ENCODE peak calls at places on chromosomes 16 and 17, in ten cellular contexts. V, L, E, G, O, J, N, B, P and M are unnamed samples.

GRCh38 chr17:42247734-42248133 is 28.5 kb downstream of the STAT5B start:
- DNase-seq in V (no peak), P (no peak), L (peak; percentile 86), J (peak; percentile 74), O (no peak), G (no peak), N (peak; percentile 74), E (peak; percentile 67), B (no peak), M (peak; percentile 86)

GRCh38 chr16:74700206-74701040 is at the start of gene MLKL:
- DNase-seq in O (no peak), V (no peak), B (no peak), J (peak; percentile 71), L (peak; percentile 74), G (peak; percentile 79), N (peak; percentile 59), P (no peak), E (peak; percentile 25), M (peak; percentile 45)

GRCh38 chr17:33233855-33234228 is 59.3 kb downstream of the ASIC2 start:
- DNase-seq in O (no peak), N (no peak), V (no peak), B (no peak), E (no peak), G (no peak), J (no peak), L (peak; percentile 16), P (no peak), M (peak; percentile 13)

GRCh38 chr16:84754353-84754856 is 54.6 kb downstream of the USP10 start:
- DNase-seq in N (peak; percentile 75), J (peak; percentile 85), P (peak; percentile 28), V (peak; percentile 43), G (no peak), B (no peak), O (no peak), E (peak; percentile 92), L (peak; percentile 85), M (peak; percentile 88)

GRCh38 chr17:19747829-19748806 is at the start of gene ALDH3A1:
- DNase-seq in L (peak; percentile 24), O (no peak), B (no peak), J (no peak), P (no peak), V (no peak), G (no peak), N (peak; percentile 92), E (no peak), M (peak; percentile 69)

GRCh38 chr16:73713301-73713700 is 583.3 kb upstream of the PSMD7 start:
- DNase-seq in P (no peak), G (no peak), O (no peak), N (no peak), J (no peak), E (no peak), B (peak; percentile 48), L (no peak), V (no peak), M (no peak)

GRCh38 chr16:70597135-70597534 is 49.2 kb upstream of the IL34 start:
- DNase-seq in J (no peak), N (no peak), O (no peak), L (no peak), P (no peak), E (no peak), V (no peak), B (no peak), G (no peak), M (no peak)

GRCh38 chr16:56609463-56609921 is 1.1 kb downstream of the MT2A start:
- DNase-seq in P (no peak), N (peak; percentile 57), E (no peak), B (no peak), J (peak; percentile 88), G (peak; percentile 70), L (peak; percentile 92), V (no peak), O (peak; percentile 88), M (peak; percentile 86)

GRCh38 chr16:81826523-81826922 is 47.4 kb downstream of the PLCG2 start:
- DNase-seq in E (no peak), V (no peak), N (no peak), B (no peak), P (no peak), J (no peak), G (no peak), L (no peak), O (no peak), M (no peak)

GRCh38 chr16:87101903-87102302 is 215.3 kb downstream of the C16orf95 start:
- DNase-seq in G (no peak), P (no peak), B (no peak), V (no peak), L (peak; percentile 45), N (no peak), E (no peak), J (peak; percentile 18), O (no peak), M (peak; percentile 42)

GRCh38 chr17:59401725-59402124 is 70.3 kb downstream of the YPEL2 start:
- DNase-seq in L (no peak), G (no peak), J (no peak), B (no peak), P (no peak), V (no peak), N (no peak), O (no peak), E (peak; percentile 71), M (no peak)

GRCh38 chr16:5451641-5452040 is 354.0 kb upstream of the EEF2KMT start:
- DNase-seq in V (no peak), O (no peak), G (no peak), N (no peak), L (no peak), J (no peak), B (no peak), E (peak; percentile 22), P (no peak), M (no peak)

GRCh38 chr16:9378876-9379275 is 287.4 kb downstream of the HAPSTR1 start:
- DNase-seq in G (no peak), J (no peak), B (no peak), L (no peak), P (no peak), E (peak; percentile 69), V (no peak), O (no peak), N (no peak), M (no peak)

GRCh38 chr17:74212262-74212912 is 984 bp upstream of the TTYH2 start:
- DNase-seq in N (no peak), E (no peak), J (peak; percentile 47), L (peak; percentile 38), P (no peak), O (no peak), B (peak; percentile 28), V (no peak), G (peak; percentile 56), M (peak; percentile 18)

GRCh38 chr17:17624776-17625175 is 33.3 kb upstream of the PEMT start:
- DNase-seq in P (no peak), J (no peak), G (no peak), N (no peak), B (no peak), E (no peak), O (no peak), V (no peak), L (no peak), M (no peak)

GRCh38 chr16:89155184-89155679 is 16.3 kb upstream of the CDH15 start:
- DNase-seq in J (peak; percentile 83), N (no peak), B (no peak), V (no peak), G (peak; percentile 85), L (peak; percentile 89), E (no peak), P (no peak), O (no peak), M (peak; percentile 84)

GRCh38 chr16:65069766-65070165 is 52.1 kb downstream of the CDH11 start:
- DNase-seq in P (no peak), V (no peak), G (no peak), E (no peak), O (no peak), J (peak; percentile 46), N (no peak), B (no peak), L (peak; percentile 62), M (peak; percentile 22)

GRCh38 chr17:21164226-21165019 is 37.7 kb downstream of the DHRS7B start:
- DNase-seq in G (no peak), V (no peak), J (no peak), L (peak; percentile 16), O (no peak), E (no peak), P (no peak), B (no peak), N (no peak), M (peak; percentile 45)

GRCh38 chr16:81531415-81531814 is 86.8 kb downstream of the CMIP start:
- DNase-seq in B (no peak), V (no peak), P (no peak), O (no peak), J (no peak), G (no peak), N (no peak), L (no peak), E (no peak), M (no peak)

GRCh38 chr17:80724723-80725388 is 180.2 kb downstream of the RPTOR start:
- DNase-seq in V (no peak), O (no peak), B (no peak), G (no peak), P (no peak), J (peak; percentile 91), L (peak; percentile 87), E (peak; percentile 56), N (no peak), M (peak; percentile 78)

GRCh38 chr17:15261818-15262290 is 3.3 kb downstream of the PMP22 start:
- DNase-seq in O (no peak), B (peak; percentile 47), J (peak; percentile 48), G (no peak), E (peak; percentile 50), V (no peak), L (peak; percentile 59), N (no peak), P (no peak), M (peak; percentile 44)

GRCh38 chr16:7318661-7319060 is 14.0 kb upstream of the RBFOX1 start:
- DNase-seq in L (no peak), P (no peak), V (no peak), E (no peak), B (no peak), O (no peak), J (no peak), G (no peak), N (no peak), M (no peak)

GRCh38 chr17:83078378-83079339 is 750 bp upstream of the METRNL start:
- DNase-seq in J (no peak), L (no peak), B (no peak), G (no peak), E (no peak), O (no peak), P (no peak), N (no peak), V (no peak), M (no peak)